ENCODE peak calls at places on chromosomes 13 and 19, in four cellular contexts. R is heart left ventricle, N is PC-9, W is left lung. U is an unnamed sample. For H3K4me1, the result is how much of the 10 kb centered on the place peaks cover.

GRCh38 chr19:18469245-18470107 is 31.5 kb upstream of the ISYNA1 start:
- DNase-seq in R (peak), N (no peak), W (peak), U (peak)

GRCh38 chr13:70473912-70474311 is 365.7 kb upstream of the KLHL1 start:
- DNase-seq in R (no peak), N (no peak), W (no peak), U (no peak)

GRCh38 chr19:33248954-33249613 is 23.4 kb upstream of the SLC7A10 start:
- DNase-seq in R (peak), N (peak), W (peak), U (peak)

GRCh38 chr19:18738961-18739690 is 52.0 kb downstream of the COMP start:
- DNase-seq in R (no peak), N (no peak), W (no peak), U (no peak)

GRCh38 chr19:58097783-58098681 is at the start of gene ZSCAN18:
- DNase-seq in R (peak), N (peak), W (peak), U (peak)

GRCh38 chr13:41697578-41697977 is 240.2 kb downstream of the RGCC start:
- DNase-seq in R (no peak), N (no peak), W (peak), U (no peak)

GRCh38 chr13:64293923-64294322 is 2878.3 kb upstream of the PCDH20 start:
- DNase-seq in R (no peak), N (no peak), W (no peak), U (no peak)

GRCh38 chr13:37225414-37226047 is 120.1 kb upstream of the CSNK1A1L start:
- DNase-seq in R (no peak), N (no peak), W (no peak), U (no peak)

GRCh38 chr19:15417699-15418098 is 1.1 kb downstream of the AKAP8L start:
- DNase-seq in R (peak), N (no peak), W (no peak), U (peak)

GRCh38 chr13:65530688-65531087 is 1699.4 kb downstream of the PCDH9 start:
- DNase-seq in R (no peak), N (no peak), W (no peak), U (no peak)

GRCh38 chr19:15180451-15181390 is 20.1 kb downstream of the NOTCH3 start:
- DNase-seq in R (no peak), N (no peak), W (peak), U (peak)

GRCh38 chr13:45861352-45861751 is 9.8 kb upstream of the SIAH3 start:
- DNase-seq in R (no peak), N (no peak), W (no peak), U (no peak)

GRCh38 chr19:13149628-13150186 is 468 bp downstream of the STX10 start:
- DNase-seq in R (peak), N (peak), W (peak), U (peak)

GRCh38 chr19:53659292-53659691 is 27.5 kb downstream of the DPRX start:
- DNase-seq in R (no peak), N (peak), W (no peak), U (no peak)

GRCh38 chr13:59584101-59584500 is 579.6 kb downstream of the DIAPH3 start:
- DNase-seq in R (no peak), N (no peak), W (no peak), U (no peak)

GRCh38 chr19:16521715-16522289 is 20.4 kb downstream of the CHERP start:
- DNase-seq in R (no peak), N (no peak), W (no peak), U (no peak)

GRCh38 chr19:19068659-19069509 is 5.1 kb downstream of the SLC25A42 start:
- DNase-seq in R (no peak), N (no peak), W (no peak), U (no peak)

GRCh38 chr13:111967572-111968201 is 99.3 kb upstream of the SOX1 start:
- DNase-seq in R (no peak), N (no peak), W (no peak), U (no peak)

GRCh38 chr19:35236638-35237400 is 8.3 kb upstream of the FAM187B start:
- DNase-seq in R (no peak), N (no peak), W (no peak), U (peak)

GRCh38 chr19:54576411-54576976 is 2.9 kb downstream of the LILRA2 start:
- DNase-seq in R (no peak), N (no peak), W (peak), U (no peak)

GRCh38 chr19:16113727-16114126 is 2.0 kb downstream of the RAB8A start:
- DNase-seq in R (no peak), N (no peak), W (no peak), U (no peak)

GRCh38 chr13:50098693-50099092 is 83.4 kb downstream of the KCNRG start:
- DNase-seq in R (no peak), N (no peak), W (no peak), U (no peak)

GRCh38 chr19:3142292-3142670 is 6.4 kb downstream of the GNA15 start:
- DNase-seq in R (no peak), N (peak), W (no peak), U (no peak)

GRCh38 chr13:83178008-83178407 is 704.3 kb downstream of the SLITRK1 start:
- DNase-seq in R (no peak), N (no peak), W (no peak), U (no peak)

GRCh38 chr19:47095707-47096704 is 17.6 kb downstream of the ZC3H4 start:
- DNase-seq in R (peak), N (peak), W (peak), U (peak)

GRCh38 chr13:98260357-98261164 is 83.5 kb upstream of the RNF113B start:
- DNase-seq in R (no peak), N (no peak), W (no peak), U (no peak)

GRCh38 chr13:98261165-98261672 is 84.2 kb upstream of the RNF113B start:
- DNase-seq in R (no peak), N (no peak), W (peak), U (no peak)

GRCh38 chr13:98254541-98254940 is 77.5 kb upstream of the RNF113B start:
- DNase-seq in R (no peak), N (no peak), W (no peak), U (no peak)

GRCh38 chr13:98262307-98262706 is 85.2 kb upstream of the RNF113B start:
- DNase-seq in R (no peak), N (no peak), W (no peak), U (no peak)

DNA sequence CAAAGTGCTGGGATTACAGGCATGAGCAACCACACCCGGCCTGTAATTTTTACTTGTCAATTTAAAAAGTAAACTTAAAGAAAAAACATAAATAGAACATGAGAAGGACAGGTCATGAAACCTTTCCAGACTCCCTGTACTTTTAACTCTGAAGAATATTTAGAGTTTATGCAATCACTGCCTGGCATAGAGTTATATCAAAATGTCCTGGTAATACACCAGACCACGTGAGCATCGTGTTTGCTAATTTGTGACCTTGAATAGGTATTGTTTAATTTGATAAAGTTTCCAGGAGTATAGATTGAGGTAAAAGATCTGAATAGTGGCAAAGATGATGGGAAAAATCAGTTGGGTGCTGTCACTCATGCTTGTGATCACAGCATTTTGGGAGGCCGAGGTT is 81.2 kb upstream of the RNF113B start:
- DNase-seq in R (no peak), N (no peak), W (no peak), U (no peak)
- H3K4me1 ChIP-seq in R (under half), N (under half), W (under half), U (under half)

GRCh38 chr19:41298327-41298964 is 11.5 kb upstream of the CCDC97 start:
- DNase-seq in R (peak), N (no peak), W (peak), U (peak)
- H3K4me1 ChIP-seq in R (half or more), N (under half), W (under half), U (under half)

GRCh38 chr19:42115219-42115618 is 17.0 kb downstream of the POU2F2 start:
- DNase-seq in R (no peak), N (no peak), W (no peak), U (no peak)
- H3K4me1 ChIP-seq in R (under half), N (under half), W (under half), U (under half)

DNA sequence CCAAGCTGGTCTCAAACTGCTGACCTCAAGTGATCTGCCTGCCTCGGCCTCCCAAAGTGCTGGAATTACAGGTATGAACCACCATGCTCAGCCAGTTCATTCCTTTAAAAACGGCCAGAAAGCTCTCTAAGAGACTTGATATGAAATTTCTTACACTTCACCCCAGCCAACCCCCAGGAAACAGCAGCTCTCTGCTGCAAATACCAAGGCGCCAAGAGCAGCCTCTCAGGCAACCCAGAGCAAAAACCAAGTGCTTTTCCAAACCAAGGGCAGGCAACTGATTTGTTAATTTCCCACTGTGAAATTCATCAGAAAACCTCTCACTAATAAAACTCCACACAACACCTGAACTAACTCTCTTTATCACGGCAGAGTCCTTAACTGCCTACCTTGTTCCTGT is 44.9 kb downstream of the LATS2 start:
- DNase-seq in R (no peak), N (no peak), W (no peak), U (no peak)
- H3K4me1 ChIP-seq in R (half or more), N (under half), W (under half), U (under half)